ENCODE peak calls at places on chromosome 18, in seven cellular contexts. D is colonic mucosa; Z is activated T-helper 2 cell treated with anti-CD3 and anti-CD28 coated beads, Interferon-gamma antibody, Interleukin-2, Interleukin-4, amounts not matched to agents 10 μg/mL and 5 μg/mL and 100 μg/mL, durations not matched to agents 14 hours and 24 hours and 36 hours; X is A549; Y is activated CD4-positive, alpha-beta T cell treated with anti-CD3 and anti-CD28 coated beads, Interleukin-2, amount 10 ng/mL, durations not matched to agents 24 days and 14 days; N is amniotic stem cell; T is T-helper 2 cell. I is an unnamed sample.

GRCh38 chr18:7452331-7452730 is 114.8 kb upstream of the PTPRM start:
- DNase-seq in Y (peak; percentile 54), T (no peak), Z (no peak), X (peak; percentile 50), N (no peak), D (no peak), I (no peak)

GRCh38 chr18:62672600-62672999 is 42.7 kb upstream of the PHLPP1 start:
- DNase-seq in D (no peak), Z (no peak), Y (no peak), T (no peak), N (no peak), X (no peak), I (no peak)

GRCh38 chr18:3219621-3220335 is at the start of gene MYOM1:
- DNase-seq in D (no peak), T (no peak), Y (peak; percentile 37), X (no peak), Z (no peak), N (no peak), I (peak; percentile 64)

GRCh38 chr18:3664563-3665178 is 214.7 kb downstream of the TGIF1 start:
- DNase-seq in T (no peak), X (no peak), Z (no peak), Y (no peak), N (no peak), D (no peak), I (no peak)

GRCh38 chr18:24802439-24802838 is 342.0 kb downstream of the HRH4 start:
- DNase-seq in D (peak; percentile 72), N (no peak), Z (no peak), T (no peak), X (no peak), Y (no peak), I (peak; percentile 19)

GRCh38 chr18:8786766-8787670 is 81.7 kb downstream of the MTCL1 start:
- DNase-seq in Z (no peak), X (no peak), N (no peak), D (peak; percentile 44), Y (no peak), T (no peak), I (no peak)

GRCh38 chr18:63578357-63578958 is 8.7 kb upstream of the SERPINB13 start:
- DNase-seq in D (peak; percentile 28), Z (no peak), Y (peak; percentile 78), T (no peak), X (no peak), N (no peak), I (no peak)

GRCh38 chr18:69951182-69951581 is 3.5 kb upstream of the CD226 start:
- DNase-seq in T (no peak), Y (no peak), Z (no peak), D (no peak), X (no peak), N (no peak), I (no peak)

GRCh38 chr18:22667616-22668422 is 250.1 kb upstream of the CTAGE1 start:
- DNase-seq in X (peak; percentile 5), T (no peak), Y (no peak), N (peak; percentile 82), D (no peak), Z (no peak), I (no peak)

GRCh38 chr18:7941533-7941932 is 374.4 kb downstream of the PTPRM start:
- DNase-seq in D (peak; percentile 77), Z (no peak), X (no peak), N (no peak), Y (no peak), T (no peak), I (no peak)

GRCh38 chr18:58529714-58530354 is 99.1 kb downstream of the ALPK2 start:
- DNase-seq in X (peak; percentile 55), Y (peak; percentile 88), T (peak; percentile 29), Z (peak; percentile 36), N (peak; percentile 19), D (peak; percentile 76), I (no peak)

GRCh38 chr18:30970201-30970816 is 72.2 kb downstream of the DSC3 start:
- DNase-seq in Y (no peak), D (no peak), Z (no peak), X (peak; percentile 6), T (no peak), N (no peak), I (no peak)

GRCh38 chr18:28805491-28805890 is 628.6 kb upstream of the CDH2 start:
- DNase-seq in Y (no peak), N (no peak), X (no peak), T (no peak), D (no peak), Z (no peak), I (no peak)

GRCh38 chr18:420661-421060 is 79.8 kb downstream of the COLEC12 start:
- DNase-seq in T (no peak), Z (no peak), Y (no peak), X (no peak), D (no peak), N (no peak), I (no peak)

GRCh38 chr18:71371951-71372605 is 1083.2 kb downstream of the SOCS6 start:
- DNase-seq in N (no peak), X (no peak), T (no peak), D (no peak), Y (no peak), Z (no peak), I (no peak)

GRCh38 chr18:10442551-10442971 is 11.9 kb upstream of the APCDD1 start:
- DNase-seq in Y (no peak), N (no peak), D (no peak), X (no peak), Z (no peak), T (no peak), I (peak; percentile 78)

GRCh38 chr18:76592981-76593381 is 97.9 kb upstream of the ZNF516 start:
- DNase-seq in X (no peak), T (no peak), N (no peak), Z (no peak), D (no peak), Y (no peak), I (no peak)